ENCODE peak calls at places on chromosomes 7 and 10, in nine cellular contexts. Z is heart left ventricle, O is adrenal gland, Y is A549, X is stomach, D is spleen, L is gastrocnemius medialis, W is body of pancreas, C is sigmoid colon. K is an unnamed sample.

GRCh38 chr7:42217053-42217452 is 20.0 kb downstream of the GLI3 start:
- DNase-seq in Z (no peak), O (no peak), Y (no peak), X (no peak), D (no peak), L (no peak), W (no peak), C (no peak), K (no peak)

GRCh38 chr10:44382981-44383748 is 1.7 kb downstream of the CXCL12 start:
- DNase-seq in Z (no peak), O (no peak), Y (no peak), X (peak), D (peak), L (no peak), W (peak), C (peak), K (no peak)

GRCh38 chr10:119256030-119256429 is 48.7 kb downstream of the GRK5 start:
- DNase-seq in Z (no peak), O (no peak), Y (no peak), X (no peak), D (peak), L (no peak), W (no peak), C (no peak), K (no peak)

GRCh38 chr7:92330835-92331438 is 85.2 kb downstream of the ANKIB1 start:
- DNase-seq in Z (no peak), O (no peak), Y (no peak), X (no peak), D (no peak), L (no peak), W (no peak), C (no peak), K (no peak)

GRCh38 chr10:132099701-132100481 is 34.1 kb downstream of the JAKMIP3 start:
- DNase-seq in Z (peak), O (no peak), Y (no peak), X (peak), D (peak), L (no peak), W (no peak), C (no peak), K (peak)

GRCh38 chr10:43259248-43259980 is 7.5 kb downstream of the RASGEF1A start:
- DNase-seq in Z (no peak), O (peak), Y (no peak), X (no peak), D (peak), L (no peak), W (no peak), C (no peak), K (no peak)

GRCh38 chr7:11833431-11833830 is 1.4 kb upstream of the THSD7A start:
- DNase-seq in Z (no peak), O (no peak), Y (no peak), X (no peak), D (no peak), L (no peak), W (no peak), C (no peak), K (no peak)

GRCh38 chr7:70044064-70044463 is 445.8 kb downstream of the AUTS2 start:
- DNase-seq in Z (no peak), O (no peak), Y (no peak), X (no peak), D (no peak), L (no peak), W (no peak), C (no peak), K (no peak)

GRCh38 chr7:27172823-27173411 is 1.2 kb downstream of the HOXA10 start:
- DNase-seq in Z (no peak), O (peak), Y (no peak), X (peak), D (peak), L (peak), W (no peak), C (peak), K (peak)

GRCh38 chr10:63383141-63383540 is 82.6 kb downstream of the JMJD1C start:
- DNase-seq in Z (no peak), O (no peak), Y (no peak), X (no peak), D (no peak), L (no peak), W (no peak), C (no peak), K (no peak)

GRCh38 chr7:55006499-55006898 is 12.3 kb upstream of the EGFR start:
- DNase-seq in Z (no peak), O (no peak), Y (no peak), X (no peak), D (no peak), L (no peak), W (no peak), C (peak), K (no peak)

GRCh38 chr10:125068406-125068805 is 92.0 kb downstream of the CTBP2 start:
- DNase-seq in Z (no peak), O (no peak), Y (no peak), X (no peak), D (no peak), L (no peak), W (peak), C (no peak), K (no peak)

GRCh38 chr10:29266641-29267040 is 22.2 kb upstream of the LYZL1 start:
- DNase-seq in Z (no peak), O (no peak), Y (no peak), X (no peak), D (no peak), L (no peak), W (no peak), C (no peak), K (peak)

GRCh38 chr7:114759347-114760062 is 162.4 kb upstream of the MDFIC start:
- DNase-seq in Z (no peak), O (no peak), Y (no peak), X (no peak), D (no peak), L (no peak), W (no peak), C (no peak), K (no peak)

GRCh38 chr7:55119571-55119970 is 100.8 kb downstream of the EGFR start:
- DNase-seq in Z (no peak), O (no peak), Y (no peak), X (no peak), D (no peak), L (no peak), W (no peak), C (no peak), K (no peak)

GRCh38 chr10:86225098-86225782 is 141.4 kb downstream of the GRID1 start:
- DNase-seq in Z (no peak), O (no peak), Y (peak), X (no peak), D (no peak), L (no peak), W (no peak), C (no peak), K (peak)

GRCh38 chr10:86711957-86712708 is 43.8 kb downstream of the LDB3 start:
- DNase-seq in Z (no peak), O (peak), Y (peak), X (no peak), D (peak), L (peak), W (no peak), C (peak), K (peak)

GRCh38 chr7:81736088-81736487 is 33.8 kb downstream of the HGF start:
- DNase-seq in Z (no peak), O (no peak), Y (no peak), X (no peak), D (no peak), L (no peak), W (no peak), C (no peak), K (no peak)

GRCh38 chr7:141362580-141363435 is 188.4 kb upstream of the AGK start:
- DNase-seq in Z (no peak), O (peak), Y (peak), X (no peak), D (no peak), L (no peak), W (no peak), C (no peak), K (no peak)
- H3K27ac ChIP-seq in Z (peak), O (no peak), Y (peak), X (no peak), D (no peak), L (no peak), W (no peak), C (peak), K (no peak)

DNA sequence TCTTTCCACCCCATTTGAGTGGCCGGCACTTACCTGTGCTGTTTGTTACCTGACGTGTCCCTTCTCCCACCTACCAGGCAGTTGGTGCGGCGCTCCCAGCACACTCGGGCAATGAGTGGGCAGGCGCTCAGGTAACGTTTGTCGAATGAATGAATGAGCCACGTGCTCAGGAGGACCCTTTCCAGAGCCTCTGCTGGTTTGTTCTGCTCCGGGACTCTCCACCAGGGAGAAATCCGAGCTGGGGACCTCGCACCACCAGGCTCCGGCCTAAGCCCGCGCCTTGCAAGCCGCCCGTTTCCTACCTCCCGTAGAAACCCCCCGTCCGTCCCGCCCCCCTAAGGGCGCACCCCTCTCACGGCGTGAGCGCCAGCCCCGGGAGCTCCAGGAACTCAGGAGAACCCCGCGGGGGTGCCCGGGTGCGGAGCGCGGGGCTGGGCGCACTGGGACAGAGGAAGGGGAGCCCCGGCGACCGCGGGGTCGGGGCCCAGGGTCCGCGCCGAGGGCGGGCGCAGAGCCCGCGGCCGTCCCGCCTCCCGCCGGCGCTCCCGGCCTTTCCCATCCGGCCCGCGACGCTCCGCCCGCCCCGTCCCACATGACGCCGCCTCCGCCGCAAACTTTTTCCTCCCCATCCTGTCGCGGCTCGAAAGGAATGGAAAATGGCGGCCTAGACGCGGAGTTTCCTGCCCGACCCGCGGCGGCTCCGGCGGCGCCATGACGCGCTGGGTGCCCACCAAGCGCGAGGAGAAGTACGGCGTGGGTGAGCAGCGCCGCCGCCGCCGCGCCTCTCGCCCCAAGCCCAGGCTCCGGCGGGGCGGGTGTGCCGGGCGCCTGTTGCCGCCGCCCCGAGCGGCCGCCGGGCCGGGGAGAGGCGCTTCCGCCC is at the start of gene DOCK1:
- DNase-seq in Z (peak), O (peak), Y (peak), X (peak), D (peak), L (no peak), W (peak), C (peak), K (peak)
- TF ChIP-seq POLR2A in Z (no peak), O (no peak), Y (peak), X (no peak), D (no peak), L (peak), W (peak), C (no peak), K (peak)

DNA sequence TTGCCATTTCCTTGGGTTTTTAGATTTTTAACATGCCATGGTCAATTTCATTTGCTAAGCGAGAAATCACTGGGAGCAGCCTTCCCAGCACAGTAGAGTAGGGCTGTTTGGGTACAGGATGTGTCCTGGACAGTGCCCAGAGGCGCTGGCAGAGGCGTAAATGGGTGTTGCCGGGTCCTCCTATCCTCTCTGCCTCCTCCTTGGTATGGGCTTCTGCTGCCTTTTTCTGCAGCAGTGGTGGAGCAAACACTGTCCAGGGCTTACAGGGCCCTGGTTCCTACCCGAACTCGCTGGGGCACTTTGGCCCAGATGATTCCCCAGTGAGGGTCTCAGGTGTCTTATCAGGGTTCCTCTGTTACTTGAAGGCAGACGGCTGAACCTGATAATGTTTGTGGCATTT is 298.4 kb downstream of the RPS24 start:
- DNase-seq in Z (peak), O (no peak), Y (no peak), X (no peak), D (no peak), L (no peak), W (no peak), C (peak), K (peak)
- H3K27ac ChIP-seq in Z (peak), O (no peak), Y (no peak), X (peak), D (no peak), L (no peak), W (no peak), C (peak), K (no peak)

DNA sequence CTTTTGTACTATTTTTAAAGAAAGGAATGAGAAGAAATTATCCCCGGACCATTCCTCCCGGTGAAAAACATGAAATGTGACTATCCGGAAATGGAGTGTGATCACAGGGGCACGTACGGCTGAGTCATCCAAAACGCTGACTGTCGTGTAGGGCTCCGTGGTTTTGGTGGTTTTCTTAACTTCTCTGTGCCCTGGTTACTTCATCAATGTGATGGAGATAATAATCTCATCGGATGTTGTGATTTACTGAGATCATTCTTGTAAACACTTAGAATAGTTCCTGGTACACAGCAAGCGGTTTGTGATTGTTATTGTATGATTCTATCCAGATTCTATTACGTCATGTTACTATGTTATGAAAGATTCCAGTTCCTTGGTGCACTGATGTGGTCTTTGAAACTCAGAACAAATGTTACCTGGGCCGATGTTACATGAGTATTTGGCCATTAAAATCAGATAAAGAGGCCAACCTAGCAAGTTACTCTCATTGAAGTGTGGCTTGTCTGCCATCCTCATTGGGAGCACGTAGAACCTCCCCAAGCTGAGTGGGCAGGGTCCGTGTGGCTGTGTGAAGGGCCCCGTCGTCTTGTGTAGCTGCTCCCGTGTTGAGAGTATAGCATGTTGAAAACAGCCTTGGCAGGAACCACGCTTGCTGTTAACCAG is 99.5 kb downstream of the CAMK1D start:
- DNase-seq in Z (no peak), O (peak), Y (peak), X (peak), D (peak), L (no peak), W (peak), C (no peak), K (no peak)
- TF ChIP-seq POLR2A in Z (no peak), O (no peak), Y (no peak), X (no peak), D (no peak), L (no peak), W (no peak), C (no peak), K (no peak)

DNA sequence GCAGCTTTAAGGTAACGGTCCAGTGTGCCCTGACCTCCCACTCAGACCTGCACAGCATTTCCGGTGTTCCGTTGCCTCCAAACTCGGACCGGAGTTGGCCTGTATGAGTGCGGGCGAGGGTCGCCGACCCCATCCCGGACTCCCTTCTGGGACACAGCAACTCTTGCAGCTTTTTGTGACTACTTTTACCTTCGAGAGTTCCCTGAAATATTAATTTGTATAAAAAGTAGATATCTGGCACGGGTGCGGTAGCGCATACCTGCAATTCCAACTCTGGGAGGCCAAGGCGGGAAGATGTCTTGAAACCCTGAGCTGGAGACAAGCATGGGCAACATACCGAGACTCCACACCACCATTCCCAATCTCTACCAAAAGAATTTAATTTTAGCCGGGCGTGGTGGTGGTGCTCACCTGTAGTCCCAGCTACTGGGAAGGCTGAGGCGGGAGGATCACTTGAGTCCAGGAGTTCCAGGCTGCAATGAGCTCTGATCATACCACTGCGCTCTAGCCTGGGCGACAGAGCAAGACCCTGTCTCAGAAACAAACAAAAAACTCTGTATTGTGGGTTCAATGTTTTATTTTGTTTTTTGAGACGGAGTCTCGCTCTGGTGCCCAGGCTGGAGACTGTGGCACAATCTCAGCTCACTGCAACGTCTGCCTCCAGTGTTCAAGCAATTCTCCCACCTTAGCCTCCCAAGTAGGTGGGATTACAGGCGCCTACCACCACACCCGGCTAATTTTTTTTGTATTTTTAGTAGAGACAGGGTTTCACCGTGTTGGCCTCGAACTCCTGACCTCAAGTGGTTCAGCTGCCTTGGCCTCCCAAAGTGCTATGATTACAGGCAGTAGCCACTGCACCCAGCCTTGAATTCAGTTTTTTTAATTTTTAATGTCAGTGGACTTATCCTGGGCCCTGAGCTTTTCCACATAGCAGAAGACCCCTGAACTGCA is 1.1 kb upstream of the PPP1R35 start:
- DNase-seq in Z (no peak), O (no peak), Y (no peak), X (no peak), D (peak), L (no peak), W (no peak), C (peak), K (peak)
- H3K27ac ChIP-seq in Z (no peak), O (peak), Y (peak), X (peak), D (peak), L (peak), W (peak), C (peak), K (peak)

DNA sequence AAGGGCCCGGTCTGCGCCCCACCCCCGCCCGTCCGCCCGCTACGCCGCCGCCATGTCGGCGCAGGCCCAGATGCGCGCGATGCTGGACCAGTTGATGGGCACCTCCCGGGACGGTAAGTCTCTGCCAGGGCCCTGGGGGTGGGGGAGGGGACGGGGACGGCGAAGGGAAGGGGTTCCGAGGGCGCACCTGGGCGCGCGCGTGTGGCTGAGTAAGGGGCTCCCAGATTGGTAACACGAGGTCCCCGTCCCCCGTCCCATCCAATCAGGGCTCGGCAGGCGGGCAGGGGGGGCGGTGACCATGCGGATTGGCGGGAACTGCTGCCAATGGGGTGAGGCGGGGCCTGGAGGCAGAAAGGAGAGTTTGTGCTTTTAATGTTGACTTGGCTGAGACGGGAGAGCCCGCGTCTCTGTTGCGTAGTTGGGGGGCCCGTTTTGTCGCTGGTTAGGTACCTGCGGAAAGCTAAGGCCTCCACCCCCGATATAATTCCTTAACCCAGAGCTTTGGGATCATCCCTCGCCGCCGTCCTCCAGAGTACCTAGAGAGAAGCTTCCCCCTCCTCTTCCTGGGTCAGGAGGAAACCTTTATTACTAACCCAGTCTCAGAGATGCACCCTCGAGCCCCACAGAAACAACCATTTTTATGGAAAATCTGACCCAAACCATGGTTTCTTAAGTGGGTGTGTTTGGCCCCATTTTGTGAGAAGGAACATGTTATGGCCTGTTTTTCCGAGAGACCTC is 685 bp downstream of the LUC7L2 start:
- DNase-seq in Z (peak), O (peak), Y (peak), X (peak), D (peak), L (peak), W (peak), C (peak), K (peak)
- TF ChIP-seq POLR2A in Z (peak), O (peak), Y (no peak), X (no peak), D (no peak), L (peak), W (no peak), C (peak), K (peak)

K was measured in right lobe of liver.